ENCODE peak calls at places on chromosomes 11 and 22, in four cellular contexts. One of them, this sample, is unnamed. For H3K4me1, the result is how much of the 10 kb centered on the place peaks cover.

GRCh38 chr11:2779499-2779980 is 79.7 kb upstream of the KCNQ1OT1 start:
- DNase-seq in HepG2: no peak
- DNase-seq in K562: peak
- DNase-seq in HCT116: no peak
- DNase-seq in this sample: peak

GRCh38 chr11:1843098-1843473 is 4.3 kb downstream of the TNNI2 start:
- DNase-seq in K562: no peak
- DNase-seq in HCT116: no peak
- DNase-seq in HepG2: no peak
- DNase-seq in this sample: no peak

GRCh38 chr11:59615132-59615636 is 390 bp downstream of the OSBP start:
- DNase-seq in HepG2: peak
- DNase-seq in K562: peak
- DNase-seq in HCT116: peak
- DNase-seq in this sample: no peak

GRCh38 chr11:45511566-45511965 is 153.9 kb downstream of the CHST1 start:
- DNase-seq in K562: no peak
- DNase-seq in HCT116: no peak
- DNase-seq in HepG2: no peak
- DNase-seq in this sample: no peak

GRCh38 chr11:14906614-14907392 is 14.8 kb upstream of the CYP2R1 start:
- DNase-seq in HepG2: no peak
- DNase-seq in K562: no peak
- DNase-seq in HCT116: no peak
- DNase-seq in this sample: peak

GRCh38 chr11:18790820-18791174 is 801 bp downstream of the PTPN5 start:
- DNase-seq in HCT116: no peak
- DNase-seq in HepG2: no peak
- DNase-seq in K562: no peak
- DNase-seq in this sample: no peak

GRCh38 chr11:80668039-80668438 is 1227.2 kb upstream of the TENM4 start:
- DNase-seq in K562: no peak
- DNase-seq in HepG2: no peak
- DNase-seq in HCT116: no peak
- DNase-seq in this sample: no peak

GRCh38 chr11:35288817-35289541 is 130.4 kb downstream of the SLC1A2 start:
- DNase-seq in HepG2: no peak
- DNase-seq in HCT116: no peak
- DNase-seq in K562: no peak
- DNase-seq in this sample: no peak

DNA sequence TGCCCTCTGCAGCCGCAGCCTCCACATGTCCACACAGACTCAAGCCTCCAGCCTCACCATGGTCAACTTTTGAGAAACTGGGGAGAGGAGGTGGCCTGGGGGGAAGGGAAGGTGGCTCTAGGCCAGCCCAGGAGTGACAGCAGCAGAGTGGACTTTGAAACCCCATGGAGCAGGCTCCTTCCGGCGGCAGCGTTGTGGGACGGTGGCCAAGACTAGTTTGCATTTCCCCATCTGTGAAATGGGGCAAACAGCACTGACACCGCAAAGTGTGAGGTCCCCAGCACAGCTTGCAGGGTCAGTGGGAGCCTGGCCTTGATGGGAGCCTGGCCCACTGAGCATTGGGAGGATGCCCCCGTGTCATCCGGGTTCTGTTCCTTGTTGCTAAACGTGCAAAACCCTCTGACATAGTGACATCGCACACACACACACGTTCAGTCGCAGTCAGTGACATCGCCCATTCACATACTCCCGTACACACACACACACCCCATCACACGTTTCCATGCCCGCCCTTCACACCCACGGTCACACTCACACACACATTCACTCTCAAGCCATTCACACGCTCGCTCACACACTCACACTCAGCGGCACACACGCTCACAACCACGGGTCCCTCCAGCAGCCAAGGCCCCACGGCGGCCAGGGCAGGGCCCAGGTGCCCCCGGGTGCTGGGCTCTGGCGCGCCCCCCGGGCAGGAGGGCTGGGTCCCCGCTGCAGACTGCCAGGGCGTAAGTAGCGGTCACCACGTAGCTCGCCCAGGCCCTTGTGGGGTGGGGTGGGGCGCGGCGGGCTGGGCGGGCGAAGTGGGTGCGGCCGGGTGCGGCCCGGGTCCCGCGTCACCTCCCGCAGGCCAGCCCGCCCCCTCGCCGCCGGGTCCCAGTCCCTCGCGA is 578 bp downstream of the CYB5R3 start:
- DNase-seq in HepG2: peak
- DNase-seq in HCT116: no peak
- DNase-seq in K562: no peak
- DNase-seq in this sample: no peak
- TF ChIP-seq SIN3A in HepG2: peak
- TF ChIP-seq SIN3A in HCT116: peak
- TF ChIP-seq SIN3A in K562: no peak
- TF ChIP-seq SIN3A in this sample: no peak

DNA sequence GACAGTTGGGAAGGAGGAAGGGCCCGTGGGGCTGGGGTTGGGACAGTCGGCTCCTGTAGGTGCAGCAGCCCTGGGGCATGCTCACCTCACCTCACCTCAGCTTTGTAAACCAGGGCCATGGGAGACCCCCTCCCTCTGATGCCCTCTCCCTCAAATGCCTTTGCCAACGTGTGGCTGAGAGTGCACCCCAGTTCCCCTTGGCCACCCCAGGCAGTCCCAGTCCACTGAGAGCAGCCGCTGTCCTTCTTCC is 4.2 kb upstream of the NEAT1 start:
- DNase-seq in HepG2: no peak
- DNase-seq in HCT116: no peak
- DNase-seq in K562: no peak
- DNase-seq in this sample: no peak
- H3K4me1 ChIP-seq in HepG2: half or more
- H3K4me1 ChIP-seq in HCT116: half or more
- H3K4me1 ChIP-seq in K562: half or more
- H3K4me1 ChIP-seq in this sample: half or more

DNA sequence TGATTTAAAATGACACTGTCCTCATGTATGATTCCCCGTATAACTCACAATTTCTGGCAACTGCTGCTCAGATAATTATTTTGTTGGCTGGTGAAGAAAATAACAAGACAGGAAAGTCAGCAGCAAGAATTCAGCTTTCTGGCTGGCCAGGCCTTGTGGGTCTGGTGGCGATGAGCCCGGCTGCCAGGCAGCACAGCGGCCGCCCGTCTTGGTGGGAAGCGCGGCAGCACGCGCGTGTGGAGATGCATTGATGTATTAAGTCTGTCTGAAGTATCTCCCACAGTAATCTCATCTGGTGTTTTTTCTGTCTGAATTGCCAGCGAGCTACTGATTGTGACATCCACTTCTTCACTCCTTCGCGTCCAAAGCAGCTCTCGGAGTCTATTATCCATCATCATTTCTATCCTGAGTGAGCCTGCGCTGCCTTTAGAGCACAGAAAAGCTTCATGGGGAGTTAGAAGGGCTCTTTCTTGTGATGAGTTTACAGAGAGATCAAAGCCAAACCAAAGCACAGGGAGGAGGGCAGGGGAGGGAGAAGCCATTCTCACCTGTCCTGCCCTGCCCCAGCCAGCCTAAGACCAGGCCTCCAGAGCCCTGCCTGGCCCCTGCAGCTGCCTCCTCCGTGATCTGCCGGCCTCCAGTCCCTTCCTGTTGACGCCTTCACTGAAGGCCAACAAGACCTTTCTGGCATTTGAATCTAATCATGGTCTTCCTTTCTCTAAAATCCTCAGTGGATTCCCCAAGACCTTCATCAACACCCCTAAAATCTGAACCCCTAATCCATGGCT is 1418.9 kb downstream of the TBC1D22A start:
- DNase-seq in HCT116: no peak
- DNase-seq in K562: no peak
- DNase-seq in HepG2: no peak
- DNase-seq in this sample: no peak
- TF ChIP-seq RAD21 in HCT116: no peak
- TF ChIP-seq RAD21 in K562: no peak
- TF ChIP-seq RAD21 in HepG2: no peak
- TF ChIP-seq RAD21 in this sample: no peak

GRCh38 chr11:110366234-110366633 is 63.5 kb upstream of the FDX1 start:
- DNase-seq in K562: no peak
- DNase-seq in HepG2: no peak
- DNase-seq in HCT116: no peak
- DNase-seq in this sample: no peak

GRCh38 chr11:110367571-110367970 is 62.2 kb upstream of the FDX1 start:
- DNase-seq in HepG2: no peak
- DNase-seq in HCT116: no peak
- DNase-seq in K562: no peak
- DNase-seq in this sample: no peak

DNA sequence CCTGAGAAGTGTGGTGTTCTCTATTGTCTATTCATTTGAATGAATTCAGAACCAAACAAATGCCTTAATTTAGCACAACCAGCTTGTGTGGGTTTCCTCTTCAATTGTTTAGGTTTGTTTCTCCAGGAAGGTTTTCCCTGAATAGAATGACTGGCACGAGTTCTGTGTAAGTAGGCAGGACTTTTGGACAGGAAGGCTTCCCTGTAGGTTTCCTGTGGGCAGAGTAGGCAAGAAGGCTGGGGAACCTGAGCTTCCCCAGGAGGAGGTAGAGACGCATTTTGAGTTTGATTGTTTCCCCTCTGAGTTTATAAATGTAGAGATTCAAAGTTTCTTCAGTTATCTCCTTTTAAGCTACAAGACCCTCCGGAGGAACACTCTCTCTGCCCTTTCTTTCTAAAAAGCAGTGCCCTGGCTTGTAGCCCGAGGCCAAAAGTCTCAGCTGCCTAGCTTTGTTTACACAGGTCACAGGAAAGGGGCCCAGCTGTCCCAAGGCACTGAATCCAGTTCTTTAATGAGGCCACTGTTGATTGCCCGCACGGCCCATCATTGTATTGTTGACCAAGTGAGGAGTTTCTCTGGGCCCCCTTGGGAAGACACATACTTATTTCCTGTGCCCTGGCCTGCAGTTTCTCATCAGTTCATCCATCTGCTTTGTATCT is 66.6 kb upstream of the RDX start:
- DNase-seq in K562: no peak
- DNase-seq in HepG2: peak
- DNase-seq in HCT116: peak
- DNase-seq in this sample: no peak
- TF ChIP-seq SIN3A in K562: no peak
- TF ChIP-seq SIN3A in HepG2: no peak
- TF ChIP-seq SIN3A in HCT116: peak
- TF ChIP-seq SIN3A in this sample: no peak

GRCh38 chr22:36352775-36353507 is 34.8 kb downstream of the MYH9 start:
- DNase-seq in K562: no peak
- DNase-seq in HCT116: no peak
- DNase-seq in HepG2: peak
- DNase-seq in this sample: no peak
- H3K4me1 ChIP-seq in K562: under half
- H3K4me1 ChIP-seq in HCT116: half or more
- H3K4me1 ChIP-seq in HepG2: half or more
- H3K4me1 ChIP-seq in this sample: under half

DNA sequence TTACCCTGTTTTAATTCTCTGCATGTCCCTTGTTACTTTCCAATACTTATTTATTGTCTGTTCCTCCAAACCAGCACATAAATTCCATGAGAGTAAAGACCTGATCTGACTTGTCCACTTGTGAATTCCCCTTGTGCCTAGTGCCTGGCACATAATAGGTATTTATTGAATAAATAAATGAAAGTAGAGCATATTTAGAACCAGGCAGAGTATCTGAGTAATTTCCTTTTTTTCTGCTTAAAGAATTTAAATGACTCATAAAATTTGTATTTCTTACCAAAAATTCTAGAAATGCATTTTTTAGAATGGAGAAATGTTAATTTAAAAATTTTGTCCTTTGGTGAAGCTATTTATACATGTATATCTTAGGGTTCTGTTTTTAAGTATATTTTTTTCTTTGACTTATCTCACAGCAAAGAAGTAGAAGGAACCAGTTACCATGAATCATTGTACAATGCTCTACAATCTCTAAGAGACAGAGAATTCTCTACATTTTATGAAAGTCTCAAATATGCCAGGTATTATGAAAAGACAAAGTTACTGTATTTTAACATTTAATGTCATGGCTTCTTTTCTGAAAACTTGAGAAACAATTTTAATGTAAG is 96.8 kb downstream of the ATM start:
- DNase-seq in HCT116: no peak
- DNase-seq in HepG2: no peak
- DNase-seq in K562: no peak
- DNase-seq in this sample: no peak
- TF ChIP-seq RAD21 in HCT116: no peak
- TF ChIP-seq RAD21 in HepG2: no peak
- TF ChIP-seq RAD21 in K562: no peak
- TF ChIP-seq RAD21 in this sample: no peak

DNA sequence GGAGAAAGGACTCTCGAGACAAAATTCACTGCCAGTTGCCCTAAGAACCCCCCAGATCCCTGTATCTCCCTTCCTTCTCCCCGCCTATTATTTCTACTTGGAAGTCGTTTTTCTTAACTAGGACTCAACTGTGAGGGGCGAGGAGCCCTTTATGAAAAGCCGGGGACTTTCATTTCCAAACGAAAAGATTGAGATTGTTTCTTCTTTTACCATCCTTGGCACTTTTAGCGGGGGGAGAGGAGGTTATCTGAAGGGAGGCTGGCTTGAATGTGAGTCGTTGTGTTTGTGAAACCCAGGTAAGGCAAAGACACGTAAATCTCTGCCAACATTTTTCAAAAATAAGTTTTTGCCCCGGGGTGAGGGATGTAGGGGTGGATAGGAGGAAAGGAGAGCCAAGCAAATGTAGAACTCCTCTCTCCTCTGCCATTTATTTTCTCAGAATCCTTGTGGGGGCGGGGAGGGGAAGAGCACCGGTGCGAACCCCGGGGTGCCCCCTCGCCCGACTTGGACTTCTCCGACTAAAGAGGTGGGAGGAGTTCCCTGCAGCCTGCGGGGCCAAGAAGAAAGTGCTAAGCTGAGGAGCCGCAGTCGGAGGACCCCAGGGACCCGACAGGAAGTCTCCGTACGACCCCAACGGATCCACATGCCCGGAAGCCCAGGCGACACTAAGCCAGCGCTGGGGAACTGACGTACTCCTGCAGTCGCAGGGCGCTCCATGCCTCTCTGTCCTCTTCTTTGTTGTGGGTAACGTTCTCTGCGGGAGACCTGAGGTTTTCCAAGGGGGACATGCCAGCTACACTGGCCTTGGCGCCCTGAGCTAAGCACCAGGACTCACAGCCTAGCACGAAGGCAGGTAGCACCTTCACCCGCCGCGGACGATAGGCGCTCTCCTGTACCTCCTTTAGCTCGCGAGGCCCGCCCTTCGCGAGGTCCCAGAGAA is 2.3 kb upstream of the WT1 start:
- DNase-seq in HepG2: no peak
- DNase-seq in K562: no peak
- DNase-seq in HCT116: no peak
- DNase-seq in this sample: peak
- TF ChIP-seq SIN3A in HepG2: no peak
- TF ChIP-seq SIN3A in K562: no peak
- TF ChIP-seq SIN3A in HCT116: no peak
- TF ChIP-seq SIN3A in this sample: no peak